ENCODE peak calls at places on chromosomes 2 and 18, in five cellular contexts. U is spleen, I is neural progenitor cell, J is cardiac muscle cell, W is left lung. V is an unnamed sample. For H3K4me1, the result is how much of the 10 kb centered on the place peaks cover.

GRCh38 chr18:78939105-78939504 is 40.5 kb upstream of the SALL3 start:
- DNase-seq in U (no peak), I (no peak), J (no peak), W (no peak), V (no peak)

GRCh38 chr18:62799977-62800376 is 84.6 kb downstream of the PHLPP1 start:
- DNase-seq in U (no peak), I (no peak), J (no peak), W (no peak), V (no peak)

GRCh38 chr2:121220995-121221394 is 64.0 kb downstream of the TFCP2L1 start:
- DNase-seq in U (no peak), I (no peak), J (no peak), W (no peak), V (no peak)

GRCh38 chr2:55365303-55365702 is 54.4 kb downstream of the CCDC88A start:
- DNase-seq in U (no peak), I (no peak), J (no peak), W (no peak), V (no peak)

GRCh38 chr2:1856481-1856880 is 112.2 kb upstream of the PXDN start:
- DNase-seq in U (no peak), I (no peak), J (no peak), W (no peak), V (no peak)

GRCh38 chr2:129934044-129934822 is 45.2 kb upstream of the RAB6C start:
- DNase-seq in U (no peak), I (peak), J (peak), W (peak), V (peak)

GRCh38 chr2:156329031-156329921 is 3.2 kb downstream of the NR4A2 start:
- DNase-seq in U (peak), I (peak), J (no peak), W (peak), V (no peak)

GRCh38 chr2:46719499-46719898 is 196.1 kb downstream of the MCFD2 start:
- DNase-seq in U (no peak), I (no peak), J (peak), W (no peak), V (no peak)

GRCh38 chr2:7180641-7181370 is 263.6 kb downstream of the RNF144A start:
- DNase-seq in U (no peak), I (no peak), J (peak), W (no peak), V (peak)

GRCh38 chr2:96953611-96954489 is 32.5 kb downstream of the FAM178B start:
- DNase-seq in U (peak), I (no peak), J (no peak), W (peak), V (no peak)

GRCh38 chr18:62788111-62788510 is 72.8 kb downstream of the PHLPP1 start:
- DNase-seq in U (no peak), I (peak), J (no peak), W (no peak), V (no peak)

GRCh38 chr2:237524631-237525030 is 37.6 kb downstream of the MLPH start:
- DNase-seq in U (peak), I (no peak), J (no peak), W (no peak), V (no peak)

GRCh38 chr2:17311771-17312511 is 206.3 kb downstream of the RAD51AP2 start:
- DNase-seq in U (no peak), I (no peak), J (no peak), W (no peak), V (no peak)

GRCh38 chr2:9844036-9844483 is 786 bp downstream of the TAF1B start:
- DNase-seq in U (no peak), I (peak), J (peak), W (no peak), V (no peak)

GRCh38 chr2:47288864-47289263 is 114.1 kb upstream of the MSH2 start:
- DNase-seq in U (no peak), I (no peak), J (peak), W (no peak), V (no peak)

GRCh38 chr2:12619975-12620374 is 96.8 kb upstream of the TRIB2 start:
- DNase-seq in U (no peak), I (no peak), J (peak), W (no peak), V (no peak)

GRCh38 chr2:102103992-102104871 is 38.3 kb upstream of the IL1R1 start:
- DNase-seq in U (peak), I (no peak), J (peak), W (peak), V (peak)

GRCh38 chr2:152594792-152595191 is 122.5 kb downstream of the PRPF40A start:
- DNase-seq in U (no peak), I (no peak), J (peak), W (no peak), V (no peak)

GRCh38 chr2:79876430-79876829 is 363.6 kb downstream of the CTNNA2 start:
- DNase-seq in U (no peak), I (peak), J (no peak), W (no peak), V (no peak)

GRCh38 chr2:45439788-45440773 is 171.0 kb downstream of the SRBD1 start:
- DNase-seq in U (no peak), I (no peak), J (peak), W (no peak), V (peak)

GRCh38 chr2:75094405-75094804 is 104.9 kb downstream of the TACR1 start:
- DNase-seq in U (no peak), I (no peak), J (no peak), W (no peak), V (no peak)

GRCh38 chr2:239386001-239386670 is 14.7 kb downstream of the HDAC4 start:
- DNase-seq in U (peak), I (no peak), J (no peak), W (peak), V (no peak)

DNA sequence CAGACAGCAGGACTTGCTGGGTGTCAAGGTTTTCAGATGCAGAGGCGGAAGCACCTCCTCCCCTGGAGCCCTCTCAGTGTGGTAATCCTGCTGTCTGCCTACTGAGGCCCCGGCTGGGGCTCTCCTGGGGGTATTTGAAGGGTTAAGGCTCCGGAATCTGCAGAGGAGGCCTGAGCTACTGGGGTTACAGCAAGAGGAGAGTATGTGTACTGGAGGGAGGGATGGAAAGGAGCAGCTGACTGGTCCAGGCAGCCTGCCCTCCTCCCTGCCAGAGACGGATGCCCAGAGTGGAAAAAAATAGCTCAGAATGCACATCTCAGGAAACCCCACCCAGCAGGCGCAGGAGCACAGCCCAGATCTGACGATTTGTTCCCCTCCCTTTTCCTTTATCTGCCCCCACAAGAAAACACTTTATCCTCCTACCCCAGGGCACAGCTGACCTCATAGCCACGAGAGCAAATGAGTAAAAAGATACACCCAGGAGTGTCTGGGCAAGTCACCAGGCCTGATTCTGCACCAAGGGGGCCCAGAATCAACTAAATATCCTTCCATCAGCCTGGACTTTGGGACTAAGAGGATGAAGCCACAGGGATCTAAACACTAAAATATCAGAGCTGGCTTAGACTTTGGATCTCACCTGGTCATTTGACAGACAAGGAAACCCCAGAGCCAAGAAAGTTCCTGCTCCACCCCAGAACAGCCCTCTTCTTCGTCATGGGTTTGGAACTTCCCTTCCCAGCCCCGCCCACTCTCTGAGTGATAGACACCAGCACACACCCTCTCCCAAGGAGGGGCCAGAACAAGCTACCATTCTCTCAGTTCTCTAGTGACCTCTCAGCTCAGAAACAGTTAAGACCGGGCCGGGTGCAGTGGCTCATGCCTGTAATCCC is 5.5 kb downstream of the TMBIM1 start:
- DNase-seq in U (peak), I (peak), J (peak), W (peak), V (peak)
- H3K4me1 ChIP-seq in U (half or more), I (under half), J (under half), W (half or more), V (half or more)

DNA sequence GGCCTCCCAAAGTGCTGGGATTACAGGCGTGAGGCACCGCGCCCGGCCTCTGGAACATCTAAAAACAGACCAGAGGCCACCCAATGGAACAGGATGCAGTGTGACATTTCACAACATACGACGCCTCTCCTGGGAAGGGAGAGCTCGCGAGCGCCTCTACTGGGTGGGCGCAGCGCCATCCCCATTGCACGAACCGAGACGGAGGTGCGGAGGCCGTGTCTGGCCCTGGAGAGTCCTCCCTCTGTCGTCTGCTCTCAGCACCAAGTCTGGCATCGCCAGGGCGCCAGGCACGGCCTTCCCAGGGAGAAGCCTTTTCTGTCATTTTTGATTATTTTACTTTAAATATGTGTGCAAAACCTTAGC is 9.4 kb upstream of the GBX2 start:
- DNase-seq in U (no peak), I (peak), J (peak), W (no peak), V (no peak)
- H3K4me3 ChIP-seq in U (no peak), I (peak), J (no peak), W (no peak), V (no peak)

GRCh38 chr18:31801078-31801477 is 40.4 kb upstream of the SLC25A52 start:
- DNase-seq in U (no peak), I (no peak), J (no peak), W (no peak), V (no peak)
- H3K27ac ChIP-seq in U (no peak), I (no peak), J (no peak), W (no peak), V (no peak)

GRCh38 chr2:60974652-60975051 is 42.9 kb upstream of the PEX13 start:
- DNase-seq in U (no peak), I (no peak), J (no peak), W (no peak), V (no peak)

GRCh38 chr2:60976271-60976670 is 41.2 kb upstream of the PEX13 start:
- DNase-seq in U (no peak), I (no peak), J (no peak), W (no peak), V (no peak)

GRCh38 chr2:60979231-60979630 is 38.3 kb upstream of the PEX13 start:
- DNase-seq in U (no peak), I (no peak), J (no peak), W (no peak), V (no peak)

GRCh38 chr2:60977562-60977895 is 40.0 kb upstream of the PEX13 start:
- DNase-seq in U (no peak), I (no peak), J (no peak), W (no peak), V (no peak)

DNA sequence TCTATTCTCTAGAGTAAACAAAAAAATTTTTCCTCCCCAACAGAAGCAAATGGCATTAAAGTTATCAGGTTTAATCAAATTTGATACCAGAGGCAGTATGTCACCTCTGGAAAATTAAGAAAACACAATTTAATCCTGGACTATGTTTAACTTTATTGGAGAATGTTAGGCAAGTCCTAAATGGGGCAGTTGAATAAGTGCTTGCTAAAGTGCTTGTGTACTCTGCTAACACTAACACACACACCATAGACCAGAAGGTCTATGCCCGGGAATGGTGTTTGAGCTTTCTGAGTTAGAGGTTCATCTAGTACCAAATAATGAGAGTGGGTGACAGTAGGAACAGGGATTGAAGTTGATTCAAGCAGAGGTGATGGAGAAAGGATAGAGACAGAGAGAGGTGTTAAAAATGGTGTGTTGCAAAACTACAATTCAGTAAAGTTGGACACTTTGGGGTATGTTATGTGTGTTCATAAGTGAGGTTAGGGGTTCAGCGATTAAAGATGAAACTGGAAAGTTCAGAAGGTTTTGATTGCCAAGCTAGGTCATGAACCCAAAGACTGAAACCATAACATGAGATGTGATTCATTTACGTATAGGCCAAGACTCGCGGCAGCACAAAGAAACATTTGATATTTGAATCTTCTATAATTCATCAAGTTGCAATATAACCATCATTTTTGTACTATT is 40.5 kb upstream of the PEX13 start:
- DNase-seq in U (no peak), I (no peak), J (no peak), W (no peak), V (no peak)
- H3K4me1 ChIP-seq in U (under half), I (under half), J (under half), W (under half), V (under half)

V was measured in SJSA1.